ENCODE peak calls at places on chromosome 3, in nine cellular contexts. One of them, this sample, is unnamed.

GRCh38 chr3:71490692-71491091 is 92.8 kb downstream of the FOXP1 start:
- DNase-seq in HFF-Myc: no peak
- DNase-seq in SHP77: no peak
- DNase-seq in fibroblast of mammary gland: no peak
- DNase-seq in ELR: no peak
- DNase-seq in GM12864: no peak
- DNase-seq in cardiac fibroblast: no peak
- DNase-seq in iPS-NIHi11: no peak
- DNase-seq in fibroblast of the aortic adventitia: no peak
- DNase-seq in this sample: no peak

GRCh38 chr3:129026728-129027543 is 25.8 kb downstream of the EFCC1 start:
- DNase-seq in HFF-Myc: no peak
- DNase-seq in SHP77: peak
- DNase-seq in fibroblast of mammary gland: peak
- DNase-seq in ELR: peak
- DNase-seq in GM12864: peak
- DNase-seq in cardiac fibroblast: peak
- DNase-seq in iPS-NIHi11: peak
- DNase-seq in fibroblast of the aortic adventitia: peak
- DNase-seq in this sample: no peak

GRCh38 chr3:159765025-159765859 is 223.4 kb upstream of the IL12A start:
- DNase-seq in HFF-Myc: peak
- DNase-seq in SHP77: peak
- DNase-seq in fibroblast of mammary gland: peak
- DNase-seq in ELR: peak
- DNase-seq in GM12864: no peak
- DNase-seq in cardiac fibroblast: peak
- DNase-seq in iPS-NIHi11: peak
- DNase-seq in fibroblast of the aortic adventitia: peak
- DNase-seq in this sample: no peak

GRCh38 chr3:171943262-171944108 is 95.9 kb upstream of the FNDC3B start:
- DNase-seq in HFF-Myc: no peak
- DNase-seq in SHP77: no peak
- DNase-seq in fibroblast of mammary gland: no peak
- DNase-seq in ELR: no peak
- DNase-seq in GM12864: no peak
- DNase-seq in cardiac fibroblast: no peak
- DNase-seq in iPS-NIHi11: no peak
- DNase-seq in fibroblast of the aortic adventitia: no peak
- DNase-seq in this sample: no peak

GRCh38 chr3:64405211-64405818 is 180.0 kb upstream of the PRICKLE2 start:
- DNase-seq in HFF-Myc: no peak
- DNase-seq in SHP77: no peak
- DNase-seq in fibroblast of mammary gland: peak
- DNase-seq in ELR: no peak
- DNase-seq in GM12864: no peak
- DNase-seq in cardiac fibroblast: no peak
- DNase-seq in iPS-NIHi11: no peak
- DNase-seq in fibroblast of the aortic adventitia: peak
- DNase-seq in this sample: no peak

GRCh38 chr3:71984843-71985594 is 200.1 kb upstream of the PROK2 start:
- DNase-seq in HFF-Myc: no peak
- DNase-seq in SHP77: no peak
- DNase-seq in fibroblast of mammary gland: no peak
- DNase-seq in ELR: no peak
- DNase-seq in GM12864: peak
- DNase-seq in cardiac fibroblast: no peak
- DNase-seq in iPS-NIHi11: no peak
- DNase-seq in fibroblast of the aortic adventitia: no peak
- DNase-seq in this sample: peak

GRCh38 chr3:78941587-78941986 is 826.2 kb downstream of the ROBO1 start:
- DNase-seq in HFF-Myc: peak
- DNase-seq in SHP77: no peak
- DNase-seq in fibroblast of mammary gland: peak
- DNase-seq in ELR: peak
- DNase-seq in GM12864: no peak
- DNase-seq in cardiac fibroblast: peak
- DNase-seq in iPS-NIHi11: no peak
- DNase-seq in fibroblast of the aortic adventitia: peak
- DNase-seq in this sample: no peak

GRCh38 chr3:53802256-53802880 is 43.9 kb downstream of the CHDH start:
- DNase-seq in HFF-Myc: no peak
- DNase-seq in SHP77: no peak
- DNase-seq in fibroblast of mammary gland: no peak
- DNase-seq in ELR: no peak
- DNase-seq in GM12864: no peak
- DNase-seq in cardiac fibroblast: no peak
- DNase-seq in iPS-NIHi11: no peak
- DNase-seq in fibroblast of the aortic adventitia: no peak
- DNase-seq in this sample: no peak

GRCh38 chr3:8767667-8768363 is 1.6 kb downstream of the OXTR start:
- DNase-seq in HFF-Myc: no peak
- DNase-seq in SHP77: no peak
- DNase-seq in fibroblast of mammary gland: no peak
- DNase-seq in ELR: peak
- DNase-seq in GM12864: no peak
- DNase-seq in cardiac fibroblast: peak
- DNase-seq in iPS-NIHi11: peak
- DNase-seq in fibroblast of the aortic adventitia: no peak
- DNase-seq in this sample: no peak

GRCh38 chr3:159856496-159857098 is 132.0 kb upstream of the IL12A start:
- DNase-seq in HFF-Myc: no peak
- DNase-seq in SHP77: no peak
- DNase-seq in fibroblast of mammary gland: no peak
- DNase-seq in ELR: no peak
- DNase-seq in GM12864: no peak
- DNase-seq in cardiac fibroblast: no peak
- DNase-seq in iPS-NIHi11: no peak
- DNase-seq in fibroblast of the aortic adventitia: no peak
- DNase-seq in this sample: no peak

GRCh38 chr3:135929670-135930069 is 35.9 kb upstream of the PPP2R3A start:
- DNase-seq in HFF-Myc: peak
- DNase-seq in SHP77: no peak
- DNase-seq in fibroblast of mammary gland: peak
- DNase-seq in ELR: peak
- DNase-seq in GM12864: no peak
- DNase-seq in cardiac fibroblast: peak
- DNase-seq in iPS-NIHi11: no peak
- DNase-seq in fibroblast of the aortic adventitia: peak
- DNase-seq in this sample: no peak